ENCODE peak calls at places on chromosomes 1 and 21, in five cellular contexts. Z is fibroblast of lung, K is HCT116, U is colonic mucosa, C is K562. B is an unnamed sample.

GRCh38 chr1:223609961-223610360 is 55.5 kb downstream of the CAPN8 start:
- DNase-seq in Z (no peak), K (no peak), U (no peak), C (no peak), B (no peak)

GRCh38 chr1:25634896-25635295 is 18.3 kb downstream of the MAN1C1 start:
- DNase-seq in C (no peak), U (no peak), K (no peak), Z (no peak), B (no peak)

GRCh38 chr1:61322008-61322744 is 239.8 kb downstream of the NFIA start:
- DNase-seq in U (no peak), Z (no peak), K (no peak), C (no peak), B (no peak)

GRCh38 chr1:241610056-241610815 is 29.9 kb downstream of the CHML start:
- DNase-seq in U (peak; percentile 64), C (peak; percentile 58), K (no peak), Z (peak; percentile 58), B (peak; percentile 74)

GRCh38 chr1:206803221-206803730 is 31.0 kb upstream of the IL10 start:
- DNase-seq in U (peak; percentile 19), K (no peak), Z (no peak), C (no peak), B (no peak)

GRCh38 chr1:6001992-6002576 is 9.9 kb upstream of the NPHP4 start:
- DNase-seq in K (no peak), Z (no peak), U (no peak), C (no peak), B (no peak)

GRCh38 chr1:201214886-201215285 is 24.3 kb downstream of the IGFN1 start:
- DNase-seq in U (no peak), Z (no peak), K (no peak), C (no peak), B (no peak)

GRCh38 chr1:48859429-48859828 is 82.7 kb upstream of the BEND5 start:
- DNase-seq in C (no peak), K (no peak), U (no peak), Z (peak; percentile 61), B (peak; percentile 69)

GRCh38 chr1:222919478-222919865 is 104.6 kb downstream of the DISP1 start:
- DNase-seq in K (no peak), Z (peak; percentile 85), C (no peak), U (no peak), B (peak; percentile 53)

GRCh38 chr1:209645574-209646452 is 6.4 kb downstream of the LAMB3 start:
- DNase-seq in U (no peak), Z (no peak), C (peak; percentile 65), K (no peak), B (no peak)

GRCh38 chr21:36478207-36478701 is 1.7 kb downstream of the CLDN14 start:
- DNase-seq in K (no peak), Z (peak; percentile 22), U (no peak), C (no peak), B (peak; percentile 73)

GRCh38 chr1:186492531-186493291 is 31.8 kb upstream of the PDC start:
- DNase-seq in Z (no peak), U (no peak), C (no peak), K (no peak), B (peak; percentile 26)

GRCh38 chr1:111864862-111865261 is 109.2 kb downstream of the DDX20 start:
- DNase-seq in U (no peak), Z (no peak), K (no peak), C (no peak), B (no peak)

GRCh38 chr1:118151312-118151937 is 33.6 kb downstream of the SPAG17 start:
- DNase-seq in C (peak; percentile 36), K (peak; percentile 39), Z (peak; percentile 75), U (peak; percentile 52), B (peak; percentile 82)

GRCh38 chr1:245888809-245889208 is 618.3 kb downstream of the SMYD3 start:
- DNase-seq in U (no peak), C (no peak), Z (peak; percentile 66), K (peak; percentile 23), B (peak; percentile 36)

GRCh38 chr21:29300547-29301138 is 1.9 kb downstream of the BACH1 start:
- DNase-seq in C (no peak), K (no peak), Z (peak; percentile 51), U (no peak), B (no peak)

GRCh38 chr1:242212401-242212800 is 213.5 kb upstream of the MAP1LC3C start:
- DNase-seq in K (no peak), Z (no peak), U (no peak), C (no peak), B (no peak)

GRCh38 chr1:67834246-67834877 is 1.1 kb upstream of the GNG12 start:
- DNase-seq in Z (no peak), U (no peak), C (no peak), K (no peak), B (no peak)

GRCh38 chr1:239914827-239915231 is 176.9 kb upstream of the FMN2 start:
- DNase-seq in C (no peak), U (no peak), Z (peak; percentile 24), K (no peak), B (peak; percentile 82)
- H3K9ac ChIP-seq in C (no peak overlapping the region), U (no peak overlapping the region), Z (no peak overlapping the region), K (no peak overlapping the region), B (peak overlapping the region; percentile 5)

DNA sequence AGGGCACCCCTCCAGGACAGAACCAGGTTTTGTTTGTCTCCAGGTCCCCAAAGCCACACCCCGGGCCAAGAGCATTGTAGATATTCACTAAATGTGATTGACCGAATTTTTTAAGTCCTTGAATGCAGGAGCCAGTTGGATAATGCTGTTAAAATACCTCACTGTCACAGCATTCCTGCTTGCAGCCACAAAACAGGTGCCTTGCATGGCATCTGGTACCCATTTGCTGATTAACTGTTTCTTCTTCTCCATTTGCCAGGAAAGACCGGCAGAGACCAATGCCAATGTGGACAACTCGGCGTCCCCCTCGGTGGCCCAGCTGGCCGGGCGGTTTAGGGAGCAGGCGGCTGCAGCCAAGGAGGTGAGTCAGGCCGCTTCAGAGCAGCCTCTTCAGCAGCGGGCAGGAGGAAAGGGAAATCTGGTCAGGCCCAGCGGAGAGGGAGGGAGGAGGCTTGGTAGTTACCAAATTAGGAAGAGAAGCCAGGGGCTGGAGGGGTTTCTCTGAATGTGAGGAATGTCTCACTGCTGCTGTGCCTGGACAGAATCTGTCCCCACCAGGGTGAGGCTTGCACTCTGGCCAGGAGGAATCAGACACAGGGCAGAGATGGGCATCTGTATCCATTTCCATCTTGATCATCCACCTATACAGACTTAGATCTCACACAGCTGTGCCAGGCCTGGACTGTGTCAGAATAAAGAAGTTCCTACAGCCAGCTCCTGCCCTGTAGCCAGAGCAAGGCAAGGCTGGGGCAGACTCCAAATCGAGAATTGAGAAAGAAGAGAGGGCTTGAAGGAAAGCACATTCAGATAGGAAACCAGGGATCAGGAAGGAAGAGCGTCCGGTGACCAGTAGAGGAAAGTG is 37.9 kb upstream of the MPZL1 start:
- DNase-seq in Z (peak; percentile 28), U (no peak), K (no peak), C (no peak), B (peak; percentile 68)
- H3K4me3 ChIP-seq in Z (no peak overlapping the region), U (no peak overlapping the region), K (no peak overlapping the region), C (no peak overlapping the region), B (no peak overlapping the region)

DNA sequence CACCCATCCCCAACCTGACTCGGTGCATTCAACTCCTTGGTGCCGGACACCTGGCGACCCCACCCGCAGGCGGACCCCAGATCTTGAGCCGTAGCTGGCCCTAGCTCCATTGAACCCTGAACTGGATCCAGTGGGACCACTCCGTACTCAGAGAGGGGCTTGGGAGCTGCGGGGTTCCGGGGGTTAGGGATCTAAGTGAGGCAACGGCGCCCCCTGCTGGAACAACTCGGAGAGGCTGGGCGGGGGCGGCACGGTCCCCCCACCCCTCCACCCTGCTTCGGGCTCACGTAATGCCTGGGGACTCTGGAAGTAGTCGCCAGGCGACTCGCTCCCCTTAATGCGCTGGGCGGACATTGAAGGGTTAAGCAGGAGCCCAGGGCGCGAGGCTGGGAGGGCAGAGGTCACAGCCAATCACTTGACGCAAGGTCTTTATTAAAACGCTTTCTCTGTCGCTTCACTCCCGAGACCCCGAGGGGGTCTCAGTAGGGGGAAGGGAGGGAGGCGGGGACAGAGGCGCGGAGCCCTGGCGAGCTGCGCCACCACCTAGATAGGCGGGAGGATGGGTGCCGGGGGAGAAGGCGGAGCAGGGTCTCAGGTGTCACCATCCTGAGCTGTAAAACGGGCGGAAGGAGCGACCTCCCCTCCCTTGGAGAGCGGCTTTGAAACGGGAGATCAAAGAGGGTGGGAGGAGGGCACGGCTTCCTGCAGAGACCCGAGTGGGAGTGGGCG is 699 bp upstream of the CRABP2 start:
- DNase-seq in U (peak; percentile 64), K (no peak), C (peak; percentile 96), Z (peak; percentile 75), B (peak; percentile 88)
- H3K4me1 ChIP-seq in U (peaks cover 14% of the 10 kb centered on the region), K (peaks cover 87% of the 10 kb centered on the region), C (peaks cover 11% of the 10 kb centered on the region), Z (peaks cover 42% of the 10 kb centered on the region), B (peaks cover 78% of the 10 kb centered on the region)

GRCh38 chr1:18948913-18949688 is 7.4 kb downstream of the IFFO2 start:
- DNase-seq in U (peak; percentile 50), Z (peak; percentile 70), C (no peak), K (no peak), B (peak; percentile 65)
- H3K9ac ChIP-seq in U (peak overlapping the region; percentile 35), Z (peak overlapping the region; percentile 70), C (no peak overlapping the region), K (no peak overlapping the region), B (peak overlapping the region; percentile 76)